ENCODE peak calls at places on chromosomes 5 and 9, in eight cellular contexts. One of them, this sample, is unnamed.

GRCh38 chr5:150065346-150065745 is 21.0 kb downstream of the CSF1R start:
- DNase-seq in astrocyte of the cerebellum: peak
- DNase-seq in astrocyte: peak
- DNase-seq in neural progenitor cell: no peak
- DNase-seq in endothelial cell: no peak
- DNase-seq in AG04450: no peak
- DNase-seq in WTC11: no peak
- DNase-seq in natural killer cell: no peak
- DNase-seq in this sample: peak

GRCh38 chr5:100789641-100790160 is 113.4 kb downstream of the ST8SIA4 start:
- DNase-seq in astrocyte: no peak
- DNase-seq in natural killer cell: no peak
- DNase-seq in astrocyte of the cerebellum: no peak
- DNase-seq in AG04450: no peak
- DNase-seq in endothelial cell: no peak
- DNase-seq in WTC11: no peak
- DNase-seq in neural progenitor cell: no peak
- DNase-seq in this sample: no peak

GRCh38 chr9:33393581-33393980 is 8.8 kb downstream of the AQP7 start:
- DNase-seq in endothelial cell: no peak
- DNase-seq in astrocyte of the cerebellum: no peak
- DNase-seq in neural progenitor cell: no peak
- DNase-seq in astrocyte: no peak
- DNase-seq in WTC11: no peak
- DNase-seq in AG04450: no peak
- DNase-seq in natural killer cell: no peak
- DNase-seq in this sample: no peak

GRCh38 chr5:11261226-11261625 is 500.2 kb upstream of the DAP start:
- DNase-seq in AG04450: no peak
- DNase-seq in endothelial cell: no peak
- DNase-seq in natural killer cell: no peak
- DNase-seq in WTC11: no peak
- DNase-seq in astrocyte of the cerebellum: no peak
- DNase-seq in astrocyte: no peak
- DNase-seq in neural progenitor cell: no peak
- DNase-seq in this sample: no peak

GRCh38 chr9:14441976-14442651 is 128.2 kb upstream of the NFIB start:
- DNase-seq in AG04450: no peak
- DNase-seq in WTC11: peak
- DNase-seq in astrocyte of the cerebellum: no peak
- DNase-seq in neural progenitor cell: peak
- DNase-seq in natural killer cell: no peak
- DNase-seq in astrocyte: no peak
- DNase-seq in endothelial cell: peak
- DNase-seq in this sample: no peak

GRCh38 chr5:10705736-10706135 is 55.3 kb downstream of the DAP start:
- DNase-seq in WTC11: no peak
- DNase-seq in astrocyte of the cerebellum: no peak
- DNase-seq in astrocyte: peak
- DNase-seq in neural progenitor cell: no peak
- DNase-seq in AG04450: no peak
- DNase-seq in endothelial cell: no peak
- DNase-seq in natural killer cell: no peak
- DNase-seq in this sample: no peak

GRCh38 chr9:72165821-72166547 is 16.7 kb downstream of the GDA start:
- DNase-seq in astrocyte: no peak
- DNase-seq in endothelial cell: no peak
- DNase-seq in astrocyte of the cerebellum: no peak
- DNase-seq in WTC11: no peak
- DNase-seq in AG04450: no peak
- DNase-seq in natural killer cell: no peak
- DNase-seq in neural progenitor cell: no peak
- DNase-seq in this sample: no peak

GRCh38 chr5:8553364-8553763 is 684.4 kb downstream of the MTRR start:
- DNase-seq in natural killer cell: no peak
- DNase-seq in AG04450: no peak
- DNase-seq in WTC11: no peak
- DNase-seq in neural progenitor cell: no peak
- DNase-seq in astrocyte: no peak
- DNase-seq in endothelial cell: no peak
- DNase-seq in astrocyte of the cerebellum: no peak
- DNase-seq in this sample: no peak

GRCh38 chr9:116087246-116087645 is 66.3 kb upstream of the PAPPA start:
- DNase-seq in endothelial cell: no peak
- DNase-seq in AG04450: peak
- DNase-seq in neural progenitor cell: peak
- DNase-seq in WTC11: no peak
- DNase-seq in astrocyte: peak
- DNase-seq in natural killer cell: no peak
- DNase-seq in astrocyte of the cerebellum: peak
- DNase-seq in this sample: no peak

GRCh38 chr5:4361626-4362281 is 766.1 kb downstream of the IRX1 start:
- DNase-seq in endothelial cell: no peak
- DNase-seq in astrocyte: no peak
- DNase-seq in natural killer cell: no peak
- DNase-seq in WTC11: no peak
- DNase-seq in neural progenitor cell: no peak
- DNase-seq in AG04450: no peak
- DNase-seq in astrocyte of the cerebellum: no peak
- DNase-seq in this sample: no peak

GRCh38 chr9:129411501-129412175 is 209.3 kb downstream of the C9orf50 start:
- DNase-seq in natural killer cell: no peak
- DNase-seq in endothelial cell: no peak
- DNase-seq in AG04450: no peak
- DNase-seq in astrocyte of the cerebellum: no peak
- DNase-seq in WTC11: no peak
- DNase-seq in astrocyte: no peak
- DNase-seq in neural progenitor cell: no peak
- DNase-seq in this sample: no peak

GRCh38 chr9:129415031-129415953 is 205.6 kb downstream of the C9orf50 start:
- DNase-seq in AG04450: no peak
- DNase-seq in natural killer cell: no peak
- DNase-seq in astrocyte: no peak
- DNase-seq in endothelial cell: no peak
- DNase-seq in WTC11: no peak
- DNase-seq in astrocyte of the cerebellum: no peak
- DNase-seq in neural progenitor cell: no peak
- DNase-seq in this sample: no peak

GRCh38 chr9:129414377-129415021 is 206.4 kb downstream of the C9orf50 start:
- DNase-seq in astrocyte: peak
- DNase-seq in endothelial cell: no peak
- DNase-seq in astrocyte of the cerebellum: no peak
- DNase-seq in AG04450: no peak
- DNase-seq in natural killer cell: no peak
- DNase-seq in neural progenitor cell: peak
- DNase-seq in WTC11: no peak
- DNase-seq in this sample: no peak

GRCh38 chr9:129413537-129414376 is 207.1 kb downstream of the C9orf50 start:
- DNase-seq in neural progenitor cell: peak
- DNase-seq in natural killer cell: peak
- DNase-seq in WTC11: peak
- DNase-seq in astrocyte of the cerebellum: peak
- DNase-seq in AG04450: peak
- DNase-seq in endothelial cell: peak
- DNase-seq in astrocyte: peak
- DNase-seq in this sample: peak

DNA sequence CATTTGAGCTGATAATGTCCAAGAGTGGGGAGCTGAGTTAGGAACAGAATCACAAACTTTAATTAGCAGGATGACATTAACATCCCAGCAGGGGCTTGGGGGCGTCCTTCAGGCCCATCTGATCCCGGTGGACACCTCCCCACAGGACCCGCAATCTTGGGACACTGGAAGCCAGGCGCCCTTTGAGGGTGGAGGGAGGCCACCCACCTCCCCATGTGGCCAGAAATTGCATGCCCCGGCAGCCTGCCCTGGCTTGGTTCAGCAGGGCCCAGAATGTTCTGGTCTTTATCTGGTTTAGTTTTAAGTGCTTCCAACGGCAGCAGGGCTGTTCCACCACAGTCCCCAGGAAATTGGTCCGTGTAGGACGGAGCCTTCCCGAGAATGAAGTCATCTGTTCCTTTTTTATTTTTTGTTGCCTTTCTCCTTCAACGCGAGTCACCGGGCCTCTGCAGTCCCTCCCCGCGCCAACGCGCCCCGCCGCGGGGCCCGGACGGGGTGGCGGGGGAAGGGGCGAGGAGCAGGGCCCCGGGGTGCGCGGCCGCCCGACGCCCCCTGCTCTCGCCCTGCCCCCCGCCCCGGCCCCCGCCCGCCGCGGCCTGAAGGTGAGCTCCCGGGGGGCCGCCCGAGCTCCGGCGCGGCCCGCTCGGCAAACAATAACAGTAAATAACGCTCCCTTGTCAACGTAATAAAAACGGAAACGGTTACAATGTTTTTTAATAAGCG is 207.9 kb downstream of the C9orf50 start:
- DNase-seq in AG04450: no peak
- DNase-seq in natural killer cell: no peak
- DNase-seq in astrocyte: peak
- DNase-seq in WTC11: no peak
- DNase-seq in endothelial cell: peak
- DNase-seq in astrocyte of the cerebellum: peak
- DNase-seq in neural progenitor cell: peak
- DNase-seq in this sample: peak
- TF ChIP-seq CTCF in AG04450: no peak
- TF ChIP-seq CTCF in natural killer cell: no peak
- TF ChIP-seq CTCF in astrocyte: no peak
- TF ChIP-seq CTCF in WTC11: no peak
- TF ChIP-seq CTCF in endothelial cell: no peak
- TF ChIP-seq CTCF in astrocyte of the cerebellum: no peak
- TF ChIP-seq CTCF in neural progenitor cell: no peak
- TF ChIP-seq CTCF in this sample: no peak

GRCh38 chr9:130137081-130137869 is 34.9 kb upstream of the NCS1 start:
- DNase-seq in astrocyte of the cerebellum: no peak
- DNase-seq in astrocyte: no peak
- DNase-seq in natural killer cell: no peak
- DNase-seq in neural progenitor cell: no peak
- DNase-seq in AG04450: no peak
- DNase-seq in endothelial cell: no peak
- DNase-seq in WTC11: no peak
- DNase-seq in this sample: no peak

GRCh38 chr9:130139251-130139650 is 33.0 kb upstream of the NCS1 start:
- DNase-seq in neural progenitor cell: no peak
- DNase-seq in astrocyte of the cerebellum: no peak
- DNase-seq in natural killer cell: no peak
- DNase-seq in WTC11: no peak
- DNase-seq in astrocyte: no peak
- DNase-seq in AG04450: no peak
- DNase-seq in endothelial cell: no peak
- DNase-seq in this sample: no peak

GRCh38 chr9:130140701-130141100 is 31.5 kb upstream of the NCS1 start:
- DNase-seq in astrocyte: no peak
- DNase-seq in natural killer cell: no peak
- DNase-seq in WTC11: no peak
- DNase-seq in astrocyte of the cerebellum: no peak
- DNase-seq in neural progenitor cell: no peak
- DNase-seq in AG04450: no peak
- DNase-seq in endothelial cell: no peak
- DNase-seq in this sample: peak

GRCh38 chr9:130137870-130138653 is 34.1 kb upstream of the NCS1 start:
- DNase-seq in AG04450: peak
- DNase-seq in endothelial cell: no peak
- DNase-seq in astrocyte: peak
- DNase-seq in astrocyte of the cerebellum: peak
- DNase-seq in natural killer cell: no peak
- DNase-seq in neural progenitor cell: peak
- DNase-seq in WTC11: peak
- DNase-seq in this sample: peak

DNA sequence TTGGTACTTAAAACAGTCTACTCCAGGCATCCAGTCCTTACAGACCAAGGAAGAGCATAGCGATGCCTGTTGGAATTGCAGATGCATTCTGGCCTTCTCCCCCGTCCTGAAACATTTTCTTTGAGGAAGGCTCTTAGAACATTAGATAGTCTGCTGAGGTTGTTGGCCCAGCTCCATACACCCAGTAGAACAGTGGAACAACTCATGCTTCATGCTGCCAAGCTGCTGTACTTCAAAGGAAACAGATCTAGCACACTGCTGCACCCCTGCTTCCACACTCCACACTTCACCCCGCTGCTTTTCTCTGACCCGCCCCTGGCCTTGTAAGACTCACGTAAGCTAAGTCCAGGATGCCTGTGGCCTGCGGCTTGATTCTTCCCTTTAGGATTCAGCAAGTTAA is 33.4 kb upstream of the NCS1 start:
- DNase-seq in endothelial cell: no peak
- DNase-seq in astrocyte of the cerebellum: peak
- DNase-seq in natural killer cell: no peak
- DNase-seq in WTC11: no peak
- DNase-seq in astrocyte: peak
- DNase-seq in AG04450: peak
- DNase-seq in neural progenitor cell: no peak
- DNase-seq in this sample: no peak
- TF ChIP-seq CTCF in endothelial cell: no peak
- TF ChIP-seq CTCF in astrocyte of the cerebellum: no peak
- TF ChIP-seq CTCF in natural killer cell: no peak
- TF ChIP-seq CTCF in WTC11: no peak
- TF ChIP-seq CTCF in astrocyte: no peak
- TF ChIP-seq CTCF in AG04450: no peak
- TF ChIP-seq CTCF in neural progenitor cell: no peak
- TF ChIP-seq CTCF in this sample: no peak

GRCh38 chr5:181243020-181243520 is 636 bp downstream of the RACK1 start:
- DNase-seq in astrocyte: no peak
- DNase-seq in endothelial cell: peak
- DNase-seq in neural progenitor cell: peak
- DNase-seq in WTC11: no peak
- DNase-seq in astrocyte of the cerebellum: no peak
- DNase-seq in AG04450: no peak
- DNase-seq in natural killer cell: no peak
- DNase-seq in this sample: no peak
- TF ChIP-seq CTCF in astrocyte: no peak
- TF ChIP-seq CTCF in endothelial cell: no peak
- TF ChIP-seq CTCF in neural progenitor cell: no peak
- TF ChIP-seq CTCF in WTC11: no peak
- TF ChIP-seq CTCF in astrocyte of the cerebellum: no peak
- TF ChIP-seq CTCF in AG04450: no peak
- TF ChIP-seq CTCF in natural killer cell: no peak
- TF ChIP-seq CTCF in this sample: no peak

GRCh38 chr9:134366223-134367031 is 40.2 kb downstream of the RXRA start:
- DNase-seq in neural progenitor cell: no peak
- DNase-seq in natural killer cell: no peak
- DNase-seq in endothelial cell: no peak
- DNase-seq in astrocyte: peak
- DNase-seq in WTC11: no peak
- DNase-seq in astrocyte of the cerebellum: peak
- DNase-seq in AG04450: peak
- DNase-seq in this sample: peak

GRCh38 chr9:134367061-134367460 is 40.8 kb downstream of the RXRA start:
- DNase-seq in neural progenitor cell: no peak
- DNase-seq in endothelial cell: no peak
- DNase-seq in natural killer cell: no peak
- DNase-seq in astrocyte: no peak
- DNase-seq in WTC11: no peak
- DNase-seq in AG04450: no peak
- DNase-seq in astrocyte of the cerebellum: no peak
- DNase-seq in this sample: no peak

GRCh38 chr9:134365115-134365596 is 38.9 kb downstream of the RXRA start:
- DNase-seq in natural killer cell: no peak
- DNase-seq in astrocyte of the cerebellum: no peak
- DNase-seq in endothelial cell: no peak
- DNase-seq in WTC11: no peak
- DNase-seq in astrocyte: no peak
- DNase-seq in neural progenitor cell: no peak
- DNase-seq in AG04450: no peak
- DNase-seq in this sample: no peak

GRCh38 chr9:134364391-134365114 is 38.3 kb downstream of the RXRA start:
- DNase-seq in natural killer cell: no peak
- DNase-seq in astrocyte of the cerebellum: no peak
- DNase-seq in WTC11: no peak
- DNase-seq in neural progenitor cell: no peak
- DNase-seq in AG04450: no peak
- DNase-seq in endothelial cell: no peak
- DNase-seq in astrocyte: no peak
- DNase-seq in this sample: no peak

GRCh38 chr9:134365791-134366222 is 39.6 kb downstream of the RXRA start:
- DNase-seq in natural killer cell: no peak
- DNase-seq in neural progenitor cell: peak
- DNase-seq in endothelial cell: no peak
- DNase-seq in astrocyte of the cerebellum: no peak
- DNase-seq in AG04450: no peak
- DNase-seq in astrocyte: no peak
- DNase-seq in WTC11: peak
- DNase-seq in this sample: no peak
- TF ChIP-seq CTCF in natural killer cell: no peak
- TF ChIP-seq CTCF in neural progenitor cell: peak
- TF ChIP-seq CTCF in endothelial cell: no peak
- TF ChIP-seq CTCF in astrocyte of the cerebellum: peak
- TF ChIP-seq CTCF in AG04450: peak
- TF ChIP-seq CTCF in astrocyte: no peak
- TF ChIP-seq CTCF in WTC11: no peak
- TF ChIP-seq CTCF in this sample: no peak

This sample was measured in CD14-positive monocyte.